ENCODE peak calls at places on chromosomes 7 and 10, in nine cellular contexts. H is cardiac muscle cell, V is stomach, C is AG04450, Z is brain microvascular endothelial cell, N is transverse colon, K is fibroblast of pulmonary artery, P is psoas muscle, F is breast epithelium. Q is an unnamed sample.

GRCh38 chr7:42076870-42077269 is 160.1 kb downstream of the GLI3 start:
- DNase-seq in H (no peak), V (no peak), C (no peak), Z (no peak), N (no peak), K (no peak), P (no peak), F (no peak), Q (no peak)

GRCh38 chr7:233456-234035 is 41.2 kb downstream of the FAM20C start:
- DNase-seq in H (no peak), V (no peak), C (no peak), Z (no peak), N (no peak), K (peak; percentile 14), P (peak; percentile 76), F (no peak), Q (no peak)

GRCh38 chr10:24318517-24318916 is 109.6 kb downstream of the KIAA1217 start:
- DNase-seq in H (no peak), V (no peak), C (no peak), Z (no peak), N (no peak), K (no peak), P (no peak), F (no peak), Q (no peak)

GRCh38 chr10:114732931-114733330 is 74.9 kb upstream of the ABLIM1 start:
- DNase-seq in H (no peak), V (no peak), C (no peak), Z (no peak), N (no peak), K (no peak), P (no peak), F (no peak), Q (no peak)

GRCh38 chr7:27198138-27198841 is 1.6 kb downstream of the HOXA13 start:
- DNase-seq in H (no peak), V (no peak), C (no peak), Z (no peak), N (no peak), K (no peak), P (peak; percentile 36), F (no peak), Q (no peak)

GRCh38 chr10:115402690-115403089 is 309.5 kb downstream of the ATRNL1 start:
- DNase-seq in H (no peak), V (no peak), C (no peak), Z (peak; percentile 63), N (no peak), K (peak; percentile 52), P (no peak), F (no peak), Q (peak; percentile 42)

GRCh38 chr7:95469187-95469586 is 16.6 kb upstream of the ASB4 start:
- DNase-seq in H (no peak), V (no peak), C (no peak), Z (no peak), N (no peak), K (no peak), P (no peak), F (no peak), Q (no peak)

GRCh38 chr10:86262671-86263165 is 103.9 kb downstream of the GRID1 start:
- DNase-seq in H (no peak), V (peak; percentile 13), C (no peak), Z (no peak), N (no peak), K (no peak), P (no peak), F (no peak), Q (no peak)

GRCh38 chr7:105245398-105246099 is 143.2 kb downstream of the SRPK2 start:
- DNase-seq in H (no peak), V (no peak), C (no peak), Z (no peak), N (no peak), K (no peak), P (no peak), F (no peak), Q (peak; percentile 18)

GRCh38 chr10:128630787-128631252 is 504.6 kb upstream of the MKI67 start:
- DNase-seq in H (no peak), V (no peak), C (no peak), Z (no peak), N (no peak), K (no peak), P (no peak), F (no peak), Q (no peak)

GRCh38 chr7:151704969-151705743 is 171.8 kb downstream of the PRKAG2 start:
- DNase-seq in H (no peak), V (no peak), C (no peak), Z (no peak), N (no peak), K (no peak), P (no peak), F (no peak), Q (no peak)

GRCh38 chr10:97788552-97789442 is 17.0 kb upstream of the SFRP5 start:
- DNase-seq in H (peak; percentile 84), V (peak; percentile 61), C (no peak), Z (no peak), N (peak; percentile 53), K (peak; percentile 4), P (no peak), F (peak; percentile 57), Q (peak; percentile 54)

GRCh38 chr10:132417957-132418441 is 21.0 kb downstream of the PWWP2B start:
- DNase-seq in H (no peak), V (peak; percentile 66), C (no peak), Z (no peak), N (peak; percentile 66), K (no peak), P (no peak), F (no peak), Q (peak; percentile 19)

GRCh38 chr7:14419554-14419953 is 430.1 kb upstream of the ETV1 start:
- DNase-seq in H (peak; percentile 66), V (no peak), C (no peak), Z (no peak), N (no peak), K (peak; percentile 13), P (no peak), F (no peak), Q (peak; percentile 40)

GRCh38 chr10:91479583-91479982 is 69.4 kb downstream of the HECTD2 start:
- DNase-seq in H (no peak), V (no peak), C (no peak), Z (no peak), N (no peak), K (no peak), P (no peak), F (no peak), Q (no peak)

GRCh38 chr7:111162692-111163091 is 71.8 kb downstream of the LRRN3 start:
- DNase-seq in H (no peak), V (no peak), C (no peak), Z (peak; percentile 3), N (no peak), K (no peak), P (no peak), F (no peak), Q (no peak)

DNA sequence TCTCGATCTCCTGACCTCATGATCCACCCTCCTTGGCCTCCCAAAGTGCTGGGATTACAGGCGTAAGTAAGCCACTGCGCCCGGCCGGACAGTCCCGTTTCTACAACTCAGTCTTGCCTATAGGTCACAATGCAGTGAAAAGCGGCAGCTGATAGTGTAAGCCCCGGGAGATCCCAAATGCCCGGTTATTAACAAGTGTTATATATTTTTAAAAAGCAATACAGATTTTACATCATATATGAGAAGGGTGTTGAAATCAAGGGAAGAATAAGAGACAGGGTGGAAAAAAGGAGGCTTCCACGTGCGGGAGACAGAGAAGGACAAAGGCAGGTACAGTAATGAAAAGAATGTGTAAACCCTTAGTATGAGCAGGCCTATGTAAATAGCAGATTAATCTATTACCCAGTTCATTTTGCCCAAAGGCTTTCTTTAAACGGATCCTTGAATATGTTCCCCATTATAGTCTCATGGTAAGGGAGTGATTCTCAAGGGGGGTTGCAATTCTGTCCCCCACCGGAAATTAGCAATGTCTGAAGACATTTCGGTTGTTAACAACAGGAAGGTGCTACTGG is 170.8 kb downstream of the PDE1C start:
- DNase-seq in H (no peak), V (no peak), C (no peak), Z (no peak), N (no peak), K (no peak), P (no peak), F (no peak), Q (no peak)
- H3K4me3 ChIP-seq in H (no peak overlapping the region), V (no peak overlapping the region), C (no peak overlapping the region), Z (no peak overlapping the region), N (no peak overlapping the region), K (no peak overlapping the region), P (no peak overlapping the region), F (no peak overlapping the region), Q (no peak overlapping the region)

DNA sequence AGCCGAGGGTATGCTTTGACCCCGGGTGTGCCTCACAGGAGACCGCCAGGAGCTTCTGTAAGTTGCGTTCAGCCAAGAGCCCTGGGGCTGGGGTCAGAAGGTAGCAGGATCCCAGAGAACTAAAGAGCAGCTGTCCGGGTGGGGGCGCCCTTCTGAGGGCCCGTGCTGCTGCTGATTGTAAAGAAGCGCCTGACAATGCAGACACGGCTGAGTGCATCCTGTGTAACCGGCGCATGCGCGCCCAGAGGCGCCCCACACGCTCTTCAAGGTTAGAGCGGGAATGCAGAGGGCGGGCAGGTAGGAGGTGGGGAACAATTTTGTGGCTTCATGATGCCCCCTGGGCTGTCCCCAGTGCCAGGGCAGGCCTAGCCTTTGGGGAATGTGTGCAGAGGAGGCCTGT is 210.2 kb upstream of the CTBP2 start:
- DNase-seq in H (peak; percentile 62), V (no peak), C (no peak), Z (no peak), N (no peak), K (no peak), P (no peak), F (no peak), Q (no peak)
- TF ChIP-seq CTCF in H (no peak), V (no peak), C (no peak), Z (peak; percentile 12), N (no peak), K (no peak), P (no peak), F (no peak), Q (no peak)

DNA sequence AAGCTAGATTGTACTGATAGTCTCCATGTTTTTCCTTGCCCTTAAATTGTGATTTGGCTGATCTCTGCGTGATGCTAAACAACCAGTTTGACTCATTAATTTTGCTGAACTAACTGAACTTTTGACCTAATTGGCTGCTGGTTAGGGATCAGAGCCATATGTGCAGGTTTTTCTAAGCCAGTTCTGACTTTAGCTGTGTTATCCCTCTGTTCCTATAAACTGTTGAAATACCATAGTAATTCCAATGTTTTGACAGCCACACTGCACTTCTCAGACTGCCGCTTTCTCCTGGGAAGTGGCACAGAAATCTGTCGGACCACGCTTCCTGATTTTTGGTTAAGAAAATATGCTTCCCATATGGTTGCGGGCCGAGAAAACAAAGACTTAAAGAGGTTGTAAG is 42.2 kb downstream of the TBXAS1 start:
- DNase-seq in H (no peak), V (no peak), C (peak; percentile 60), Z (no peak), N (no peak), K (peak; percentile 26), P (no peak), F (no peak), Q (peak; percentile 73)
- H3K4me3 ChIP-seq in H (no peak overlapping the region), V (no peak overlapping the region), C (no peak overlapping the region), Z (no peak overlapping the region), N (no peak overlapping the region), K (no peak overlapping the region), P (no peak overlapping the region), F (no peak overlapping the region), Q (no peak overlapping the region)

DNA sequence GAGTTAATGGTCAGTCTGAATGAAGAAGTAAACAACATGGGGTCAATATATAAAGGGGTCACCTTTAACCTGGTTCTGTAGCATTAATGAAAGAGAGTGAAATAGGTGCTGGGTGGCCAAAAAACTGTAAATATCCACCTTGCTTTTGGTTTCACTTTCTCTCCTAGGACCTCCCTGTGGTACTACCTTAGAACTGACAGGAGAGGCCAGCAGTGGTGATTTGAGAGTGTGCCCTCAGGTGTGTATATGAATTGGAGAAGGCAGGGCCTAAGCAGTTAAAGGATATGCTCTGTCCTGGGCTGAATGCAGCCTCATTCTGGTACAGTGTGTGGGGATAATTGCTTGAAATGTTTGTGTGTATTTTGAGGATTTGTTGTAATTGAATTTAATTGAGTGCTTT is 62.0 kb downstream of the BBS9 start:
- DNase-seq in H (no peak), V (peak; percentile 26), C (no peak), Z (no peak), N (no peak), K (no peak), P (no peak), F (no peak), Q (no peak)
- TF ChIP-seq CTCF in H (no peak), V (no peak), C (no peak), Z (no peak), N (no peak), K (no peak), P (no peak), F (no peak), Q (no peak)